ENCODE peak calls at places on chromosomes 12 and 14, in five cellular contexts. One of them, this sample, is unnamed.

GRCh38 chr12:65845751-65846537 is 21.7 kb downstream of the HMGA2 start:
- DNase-seq in NCI-H2171 treated with DMSO at 0.1 percent for 48 hours: no peak
- DNase-seq in T-helper 17 cell: no peak
- DNase-seq in fibroblast of pulmonary artery: no peak
- DNase-seq in heart left ventricle: no peak
- DNase-seq in this sample: no peak

GRCh38 chr12:98973395-98973794 is 328.3 kb downstream of the APAF1 start:
- DNase-seq in heart left ventricle: no peak
- DNase-seq in T-helper 17 cell: no peak
- DNase-seq in NCI-H2171 treated with DMSO at 0.1 percent for 48 hours: no peak
- DNase-seq in fibroblast of pulmonary artery: peak
- DNase-seq in this sample: no peak

GRCh38 chr12:59382678-59383425 is 213.0 kb upstream of the SLC16A7 start:
- DNase-seq in NCI-H2171 treated with DMSO at 0.1 percent for 48 hours: no peak
- DNase-seq in heart left ventricle: no peak
- DNase-seq in fibroblast of pulmonary artery: no peak
- DNase-seq in T-helper 17 cell: no peak
- DNase-seq in this sample: no peak

GRCh38 chr12:130336723-130337475 is 788 bp upstream of the PIWIL1 start:
- DNase-seq in T-helper 17 cell: no peak
- DNase-seq in fibroblast of pulmonary artery: no peak
- DNase-seq in heart left ventricle: no peak
- DNase-seq in NCI-H2171 treated with DMSO at 0.1 percent for 48 hours: no peak
- DNase-seq in this sample: peak

GRCh38 chr12:123396543-123396942 is 12.6 kb downstream of the KMT5A start:
- DNase-seq in heart left ventricle: no peak
- DNase-seq in NCI-H2171 treated with DMSO at 0.1 percent for 48 hours: no peak
- DNase-seq in T-helper 17 cell: no peak
- DNase-seq in fibroblast of pulmonary artery: no peak
- DNase-seq in this sample: no peak

GRCh38 chr14:62039871-62040270 is 277.7 kb downstream of the SNAPC1 start:
- DNase-seq in heart left ventricle: no peak
- DNase-seq in fibroblast of pulmonary artery: no peak
- DNase-seq in T-helper 17 cell: no peak
- DNase-seq in NCI-H2171 treated with DMSO at 0.1 percent for 48 hours: peak
- DNase-seq in this sample: no peak

GRCh38 chr14:103562385-103563088 is at the start of the genes BAG5 and COA8:
- DNase-seq in NCI-H2171 treated with DMSO at 0.1 percent for 48 hours: peak
- DNase-seq in T-helper 17 cell: peak
- DNase-seq in heart left ventricle: peak
- DNase-seq in fibroblast of pulmonary artery: peak
- DNase-seq in this sample: peak

GRCh38 chr14:51095854-51096823 is 1.2 kb upstream of the TRIM9 start:
- DNase-seq in heart left ventricle: no peak
- DNase-seq in NCI-H2171 treated with DMSO at 0.1 percent for 48 hours: peak
- DNase-seq in fibroblast of pulmonary artery: peak
- DNase-seq in T-helper 17 cell: no peak
- DNase-seq in this sample: peak

GRCh38 chr14:100568164-100568997 is 18.8 kb downstream of the BEGAIN start:
- DNase-seq in T-helper 17 cell: no peak
- DNase-seq in heart left ventricle: no peak
- DNase-seq in NCI-H2171 treated with DMSO at 0.1 percent for 48 hours: no peak
- DNase-seq in fibroblast of pulmonary artery: no peak
- DNase-seq in this sample: no peak

GRCh38 chr12:93773122-93773871 is 96.1 kb downstream of the CRADD start:
- DNase-seq in fibroblast of pulmonary artery: peak
- DNase-seq in NCI-H2171 treated with DMSO at 0.1 percent for 48 hours: peak
- DNase-seq in heart left ventricle: no peak
- DNase-seq in T-helper 17 cell: peak
- DNase-seq in this sample: no peak

GRCh38 chr12:4540170-4540569 is 1.5 kb downstream of the RAD51AP1 start:
- DNase-seq in NCI-H2171 treated with DMSO at 0.1 percent for 48 hours: no peak
- DNase-seq in heart left ventricle: no peak
- DNase-seq in T-helper 17 cell: no peak
- DNase-seq in fibroblast of pulmonary artery: no peak
- DNase-seq in this sample: no peak

GRCh38 chr14:104353221-104353920 is 215.0 kb downstream of the KIF26A start:
- DNase-seq in T-helper 17 cell: peak
- DNase-seq in NCI-H2171 treated with DMSO at 0.1 percent for 48 hours: no peak
- DNase-seq in heart left ventricle: no peak
- DNase-seq in fibroblast of pulmonary artery: no peak
- DNase-seq in this sample: peak

GRCh38 chr12:70106347-70106746 is 136.9 kb upstream of the CNOT2 start:
- DNase-seq in NCI-H2171 treated with DMSO at 0.1 percent for 48 hours: no peak
- DNase-seq in fibroblast of pulmonary artery: no peak
- DNase-seq in heart left ventricle: no peak
- DNase-seq in T-helper 17 cell: no peak
- DNase-seq in this sample: no peak

GRCh38 chr12:14048949-14049545 is 67.6 kb upstream of the GRIN2B start:
- DNase-seq in NCI-H2171 treated with DMSO at 0.1 percent for 48 hours: no peak
- DNase-seq in T-helper 17 cell: no peak
- DNase-seq in fibroblast of pulmonary artery: no peak
- DNase-seq in heart left ventricle: no peak
- DNase-seq in this sample: no peak

GRCh38 chr12:118371354-118372282 is 1.1 kb downstream of the TAOK3 start:
- DNase-seq in T-helper 17 cell: no peak
- DNase-seq in fibroblast of pulmonary artery: no peak
- DNase-seq in heart left ventricle: peak
- DNase-seq in NCI-H2171 treated with DMSO at 0.1 percent for 48 hours: no peak
- DNase-seq in this sample: no peak

GRCh38 chr14:20662968-20663731 is 21.2 kb upstream of the RNASE4 start:
- DNase-seq in fibroblast of pulmonary artery: peak
- DNase-seq in T-helper 17 cell: peak
- DNase-seq in heart left ventricle: peak
- DNase-seq in NCI-H2171 treated with DMSO at 0.1 percent for 48 hours: peak
- DNase-seq in this sample: peak

This sample was measured in osteoblast.